ENCODE peak calls at places on chromosome 15, in seven cellular contexts. T, A, D, M, H, O and W are unnamed samples.

GRCh38 chr15:33915571-33916407 is 52.5 kb upstream of the CHRM5 start:
- DNase-seq in A (no peak), O (no peak), H (no peak), M (no peak), T (peak; percentile 55), D (peak; percentile 32), W (peak; percentile 13)

GRCh38 chr15:89358755-89359439 is 24.3 kb upstream of the POLG start:
- DNase-seq in T (peak; percentile 71), M (peak; percentile 58), A (peak; percentile 37), D (peak; percentile 82), O (peak; percentile 22), H (peak; percentile 85), W (peak; percentile 88)

GRCh38 chr15:70259030-70259424 is 161.3 kb upstream of the TLE3 start:
- DNase-seq in H (peak; percentile 58), T (no peak), A (peak; percentile 50), M (peak; percentile 69), D (peak; percentile 62), O (no peak), W (no peak)

GRCh38 chr15:39584662-39585393 is 3.9 kb downstream of the THBS1 start:
- DNase-seq in A (peak; percentile 78), T (no peak), D (peak; percentile 45), H (no peak), O (no peak), M (no peak), W (no peak)

GRCh38 chr15:99249270-99249817 is at the start of gene TTC23:
- DNase-seq in D (peak; percentile 90), A (peak; percentile 91), M (peak; percentile 54), T (no peak), O (no peak), H (no peak), W (peak; percentile 34)

GRCh38 chr15:57196865-57197264 is 179.4 kb upstream of the CGNL1 start:
- DNase-seq in M (no peak), O (no peak), H (no peak), A (no peak), T (no peak), D (peak; percentile 23), W (no peak)

GRCh38 chr15:100733088-100733487 is 130.7 kb downstream of the ASB7 start:
- DNase-seq in H (no peak), T (no peak), D (peak; percentile 94), A (peak; percentile 86), O (no peak), M (no peak), W (no peak)

GRCh38 chr15:66805207-66805975 is 103.4 kb downstream of the SMAD6 start:
- DNase-seq in A (no peak), D (no peak), H (no peak), T (no peak), M (no peak), O (no peak), W (no peak)